ENCODE peak calls at places on chromosomes 3 and 15, in nine cellular contexts. J is K562, H is GM12891, D is suprapubic skin, Y is HCT116, P is esophagus muscularis mucosa, N is GM23338, W is prostate gland, I is stomach. A is an unnamed sample.

GRCh38 chr3:112352720-112353119 is 19.8 kb downstream of the CD200 start:
- DNase-seq in J (no peak), H (no peak), D (no peak), Y (no peak), P (no peak), N (no peak), W (no peak), I (no peak), A (no peak)

GRCh38 chr3:58011580-58011979 is 3.4 kb downstream of the FLNB start:
- DNase-seq in J (no peak), H (no peak), D (no peak), Y (no peak), P (no peak), N (no peak), W (no peak), I (no peak), A (no peak)

GRCh38 chr3:47885168-47885567 is 82.2 kb downstream of the DHX30 start:
- DNase-seq in J (no peak), H (no peak), D (no peak), Y (no peak), P (no peak), N (no peak), W (no peak), I (no peak), A (no peak)

GRCh38 chr3:34396945-34397344 is 598.5 kb downstream of the PDCD6IP start:
- DNase-seq in J (no peak), H (no peak), D (no peak), Y (no peak), P (no peak), N (no peak), W (no peak), I (no peak), A (no peak)

GRCh38 chr3:173583496-173583895 is 186.0 kb downstream of the NLGN1 start:
- DNase-seq in J (no peak), H (no peak), D (no peak), Y (no peak), P (no peak), N (peak; percentile 84), W (no peak), I (no peak), A (no peak)

GRCh38 chr3:114253505-114253904 is 16.1 kb upstream of the ZNF80 start:
- DNase-seq in J (no peak), H (no peak), D (no peak), Y (no peak), P (no peak), N (no peak), W (no peak), I (no peak), A (no peak)

GRCh38 chr15:69712999-69713398 is 260.4 kb downstream of the RPLP1 start:
- DNase-seq in J (no peak), H (no peak), D (no peak), Y (no peak), P (no peak), N (no peak), W (no peak), I (no peak), A (no peak)

GRCh38 chr3:188124184-188124583 is 29.8 kb upstream of the LPP start:
- DNase-seq in J (no peak), H (no peak), D (no peak), Y (no peak), P (no peak), N (no peak), W (no peak), I (no peak), A (no peak)

GRCh38 chr3:179840985-179841384 is 188.1 kb downstream of the USP13 start:
- DNase-seq in J (no peak), H (no peak), D (no peak), Y (no peak), P (no peak), N (no peak), W (no peak), I (no peak), A (no peak)

GRCh38 chr3:125202197-125202596 is 10.4 kb downstream of the SLC12A8 start:
- DNase-seq in J (no peak), H (no peak), D (no peak), Y (no peak), P (no peak), N (peak; percentile 75), W (no peak), I (no peak), A (no peak)

GRCh38 chr3:101852983-101853382 is 3.7 kb downstream of the NFKBIZ start:
- DNase-seq in J (no peak), H (no peak), D (no peak), Y (no peak), P (no peak), N (no peak), W (no peak), I (no peak), A (no peak)

GRCh38 chr3:101854608-101855304 is 5.4 kb downstream of the NFKBIZ start:
- DNase-seq in J (no peak), H (no peak), D (no peak), Y (no peak), P (no peak), N (no peak), W (no peak), I (peak; percentile 55), A (no peak)

GRCh38 chr3:101852315-101852714 is 3.0 kb downstream of the NFKBIZ start:
- DNase-seq in J (no peak), H (no peak), D (no peak), Y (no peak), P (no peak), N (no peak), W (no peak), I (no peak), A (no peak)

GRCh38 chr3:101853971-101854370 is 4.7 kb downstream of the NFKBIZ start:
- DNase-seq in J (no peak), H (no peak), D (no peak), Y (no peak), P (no peak), N (no peak), W (no peak), I (no peak), A (no peak)

DNA sequence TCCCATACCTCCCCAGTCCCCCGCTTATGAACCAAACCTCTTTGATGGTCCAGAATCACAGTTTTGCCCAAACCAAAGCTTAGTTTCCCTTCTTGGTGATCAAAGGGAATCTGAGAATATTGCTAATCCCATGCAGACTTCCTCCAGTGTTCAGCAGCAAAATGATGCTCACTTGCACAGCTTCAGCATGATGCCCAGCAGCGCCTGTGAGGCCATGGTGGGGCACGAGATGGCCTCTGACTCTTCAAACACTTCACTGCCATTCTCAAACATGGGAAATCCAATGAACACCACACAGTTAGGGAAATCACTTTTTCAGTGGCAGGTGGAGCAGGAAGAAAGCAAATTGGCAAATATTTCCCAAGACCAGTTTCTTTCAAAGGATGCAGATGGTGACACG is 4.2 kb downstream of the NFKBIZ start:
- DNase-seq in J (no peak), H (no peak), D (no peak), Y (no peak), P (no peak), N (no peak), W (no peak), I (no peak), A (no peak)
- TF ChIP-seq POLR2AphosphoS5 in J (no peak), H (peak; percentile 71), D (no peak), Y (no peak), P (no peak), N (no peak), W (no peak), I (no peak), A (no peak)

GRCh38 chr3:98824256-98824655 is 61.1 kb downstream of the ST3GAL6 start:
- DNase-seq in J (no peak), H (no peak), D (no peak), Y (no peak), P (no peak), N (peak; percentile 3), W (no peak), I (no peak), A (no peak)
- TF ChIP-seq POLR2AphosphoS5 in J (no peak), H (no peak), D (no peak), Y (peak; percentile 7), P (no peak), N (no peak), W (no peak), I (no peak), A (no peak)

DNA sequence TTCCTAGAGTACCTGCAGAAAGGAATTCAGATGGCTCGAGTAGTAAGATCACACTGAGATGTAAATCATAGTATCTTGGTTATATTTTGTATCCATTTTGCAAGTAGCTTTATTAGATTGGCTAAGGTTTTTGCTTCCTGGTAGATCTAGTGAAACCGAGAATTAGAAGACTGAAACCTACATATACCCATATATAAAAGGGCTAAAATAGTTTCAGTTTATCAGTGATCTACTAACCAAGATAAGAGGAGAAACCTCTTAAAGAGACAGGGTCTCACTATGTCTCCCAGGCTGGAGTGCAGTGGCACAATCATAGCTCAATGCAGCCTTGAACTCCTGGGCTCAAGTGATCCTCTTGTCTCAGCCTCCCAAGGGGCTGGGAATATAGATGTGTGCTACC is 135.3 kb downstream of the PCCB start:
- DNase-seq in J (no peak), H (no peak), D (no peak), Y (no peak), P (no peak), N (no peak), W (no peak), I (no peak), A (no peak)
- TF ChIP-seq POLR2AphosphoS5 in J (no peak), H (no peak), D (no peak), Y (no peak), P (no peak), N (no peak), W (no peak), I (no peak), A (no peak)

GRCh38 chr15:60370105-60370803 is 27.5 kb downstream of the ANXA2 start:
- DNase-seq in J (no peak), H (no peak), D (no peak), Y (no peak), P (no peak), N (no peak), W (no peak), I (no peak), A (no peak)
- TF ChIP-seq POLR2AphosphoS5 in J (no peak), H (no peak), D (no peak), Y (no peak), P (peak; percentile 50), N (no peak), W (no peak), I (no peak), A (peak; percentile 20)

GRCh38 chr15:51724199-51724598 is 13.3 kb downstream of the LYSMD2 start:
- DNase-seq in J (no peak), H (no peak), D (no peak), Y (no peak), P (no peak), N (no peak), W (no peak), I (no peak), A (no peak)
- TF ChIP-seq POLR2AphosphoS5 in J (no peak), H (no peak), D (no peak), Y (no peak), P (no peak), N (no peak), W (no peak), I (no peak), A (no peak)

DNA sequence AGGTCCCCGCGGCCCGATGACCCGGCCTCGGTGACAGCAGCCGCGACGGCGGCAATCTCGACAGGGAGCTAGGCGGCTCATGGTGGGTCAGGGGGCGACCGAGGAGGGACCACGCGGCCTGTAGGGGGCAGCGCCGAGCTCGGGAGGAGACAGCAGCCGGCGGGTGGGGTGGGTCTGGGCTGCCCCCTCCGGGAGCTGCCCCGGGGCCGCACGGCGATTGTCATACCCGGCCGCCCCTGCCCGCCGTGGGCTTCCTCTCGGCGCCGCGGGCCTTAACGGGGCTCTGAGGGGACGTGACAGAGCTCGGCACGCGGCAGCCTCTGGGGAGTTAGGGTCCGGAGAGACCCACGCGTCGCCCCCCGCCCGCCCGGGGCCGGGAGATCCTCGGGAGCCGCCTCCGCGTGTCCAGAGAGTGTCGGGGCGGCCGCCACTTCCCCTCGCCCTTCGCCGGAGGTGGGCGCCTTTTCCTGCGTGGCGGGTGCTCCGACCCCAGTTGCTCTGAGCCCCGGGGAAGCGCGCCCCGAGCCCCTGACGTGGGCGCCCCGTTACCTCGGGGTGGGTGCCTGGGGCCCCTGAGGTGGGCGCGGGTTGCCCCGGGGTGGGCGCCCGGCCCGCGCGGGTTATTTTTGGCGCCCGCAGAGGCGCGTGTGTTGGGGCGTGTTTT is 539 bp upstream of the PLCL2 start:
- DNase-seq in J (peak; percentile 70), H (peak; percentile 93), D (peak; percentile 74), Y (no peak), P (no peak), N (peak; percentile 91), W (no peak), I (peak; percentile 58), A (peak; percentile 94)
- TF ChIP-seq POLR2AphosphoS5 in J (no peak), H (no peak), D (no peak), Y (no peak), P (no peak), N (no peak), W (no peak), I (no peak), A (peak; percentile 75)